ENCODE peak calls at places on chromosomes 4 and X, in eight cellular contexts. O is IMR-90, B is lower leg skin, X is esophagus squamous epithelium, Y is suprapubic skin, P is A549, N is HCT116, E is stomach. G is an unnamed sample.

GRCh38 chr4:98716796-98717195 is 58.4 kb upstream of the TSPAN5 start:
- DNase-seq in O (no peak), B (no peak), X (no peak), Y (no peak), P (no peak), N (no peak), E (no peak), G (no peak)

GRCh38 chrX:138710866-138711331 is 618 bp downstream of the FGF13 start:
- DNase-seq in O (no peak), B (no peak), X (no peak), Y (no peak), P (no peak), N (no peak), E (no peak), G (peak)

GRCh38 chrX:148929686-148930085 is 429.3 kb downstream of the AFF2 start:
- DNase-seq in O (peak), B (no peak), X (no peak), Y (no peak), P (no peak), N (no peak), E (no peak), G (no peak)

GRCh38 chr4:6106156-6106555 is 87.9 kb upstream of the C4orf50 start:
- DNase-seq in O (no peak), B (no peak), X (no peak), Y (no peak), P (no peak), N (no peak), E (peak), G (no peak)

GRCh38 chrX:36908801-36909403 is 99.3 kb upstream of the FAM47C start:
- DNase-seq in O (peak), B (no peak), X (no peak), Y (no peak), P (peak), N (peak), E (no peak), G (no peak)

GRCh38 chr4:138178566-138178965 is 63.6 kb downstream of the SLC7A11 start:
- DNase-seq in O (peak), B (no peak), X (no peak), Y (no peak), P (no peak), N (no peak), E (no peak), G (no peak)

GRCh38 chr4:3368334-3368733 is 73.4 kb upstream of the HGFAC start:
- DNase-seq in O (no peak), B (no peak), X (no peak), Y (no peak), P (no peak), N (no peak), E (no peak), G (no peak)

GRCh38 chr4:76703676-76704075 is 194.3 kb downstream of the SOWAHB start:
- DNase-seq in O (no peak), B (no peak), X (no peak), Y (no peak), P (no peak), N (peak), E (no peak), G (no peak)

GRCh38 chr4:183098080-183098722 is 856 bp upstream of the WWC2 start:
- DNase-seq in O (peak), B (peak), X (no peak), Y (peak), P (peak), N (no peak), E (peak), G (peak)

GRCh38 chr4:76212851-76213414 is 691 bp downstream of the SCARB2 start:
- DNase-seq in O (peak), B (no peak), X (peak), Y (no peak), P (peak), N (no peak), E (no peak), G (no peak)

GRCh38 chrX:102154900-102155805 is 624 bp downstream of the BEX5 start:
- DNase-seq in O (no peak), B (no peak), X (no peak), Y (no peak), P (no peak), N (no peak), E (peak), G (peak)

GRCh38 chr4:142264961-142265360 is 581.1 kb downstream of the INPP4B start:
- DNase-seq in O (peak), B (no peak), X (no peak), Y (no peak), P (no peak), N (no peak), E (no peak), G (no peak)

GRCh38 chr4:184826315-184827266 is 823 bp upstream of the ACSL1 start:
- DNase-seq in O (peak), B (no peak), X (no peak), Y (no peak), P (no peak), N (no peak), E (peak), G (peak)

GRCh38 chr4:86769794-86770193 is 79.4 kb downstream of the SLC10A6 start:
- DNase-seq in O (no peak), B (no peak), X (no peak), Y (no peak), P (no peak), N (no peak), E (no peak), G (no peak)

GRCh38 chr4:88159137-88159725 is 792 bp upstream of the ABCG2 start:
- DNase-seq in O (no peak), B (no peak), X (no peak), Y (no peak), P (peak), N (peak), E (peak), G (no peak)

GRCh38 chrX:34119122-34119521 is 13.0 kb downstream of the FAM47A start:
- DNase-seq in O (no peak), B (no peak), X (no peak), Y (no peak), P (no peak), N (no peak), E (no peak), G (no peak)

GRCh38 chrX:115892056-115892708 is 278.4 kb upstream of the AGTR2 start:
- DNase-seq in O (no peak), B (no peak), X (no peak), Y (no peak), P (no peak), N (peak), E (no peak), G (no peak)

GRCh38 chr4:9894604-9895361 is 113.3 kb downstream of the DRD5 start:
- DNase-seq in O (no peak), B (no peak), X (no peak), Y (no peak), P (no peak), N (no peak), E (no peak), G (no peak)

GRCh38 chr4:1758306-1759121 is 34.6 kb upstream of the FGFR3 start:
- DNase-seq in O (no peak), B (no peak), X (no peak), Y (no peak), P (no peak), N (no peak), E (no peak), G (no peak)

GRCh38 chr4:48836658-48837057 is 5.8 kb downstream of the OCIAD1 start:
- DNase-seq in O (no peak), B (no peak), X (no peak), Y (no peak), P (no peak), N (no peak), E (no peak), G (no peak)

GRCh38 chr4:154332681-154333421 is 158.7 kb downstream of the DCHS2 start:
- DNase-seq in O (peak), B (peak), X (no peak), Y (no peak), P (no peak), N (no peak), E (no peak), G (no peak)

GRCh38 chrX:45035071-45035470 is 162.1 kb downstream of the KDM6A start:
- DNase-seq in O (no peak), B (no peak), X (no peak), Y (no peak), P (no peak), N (no peak), E (no peak), G (no peak)

GRCh38 chr4:160202802-160203201 is 1099.9 kb downstream of the RAPGEF2 start:
- DNase-seq in O (no peak), B (no peak), X (no peak), Y (no peak), P (peak), N (no peak), E (no peak), G (no peak)

GRCh38 chr4:5976431-5976830 is 41.8 kb downstream of the C4orf50 start:
- DNase-seq in O (no peak), B (no peak), X (no peak), Y (peak), P (no peak), N (no peak), E (no peak), G (no peak)

GRCh38 chr4:125838924-125839323 is 524.2 kb downstream of the FAT4 start:
- DNase-seq in O (peak), B (no peak), X (no peak), Y (no peak), P (no peak), N (no peak), E (no peak), G (no peak)

GRCh38 chr4:185108669-185109068 is 34.4 kb upstream of the SLC25A4 start:
- DNase-seq in O (no peak), B (no peak), X (no peak), Y (no peak), P (no peak), N (no peak), E (peak), G (no peak)

GRCh38 chr4:24489870-24490269 is 94.5 kb downstream of the DHX15 start:
- DNase-seq in O (no peak), B (no peak), X (no peak), Y (no peak), P (no peak), N (no peak), E (no peak), G (no peak)

GRCh38 chr4:41602113-41602512 is 64.2 kb downstream of the LIMCH1 start:
- DNase-seq in O (no peak), B (no peak), X (no peak), Y (no peak), P (no peak), N (no peak), E (no peak), G (no peak)

GRCh38 chrX:77431227-77431626 is 16.0 kb upstream of the FGF16 start:
- DNase-seq in O (peak), B (peak), X (no peak), Y (no peak), P (no peak), N (no peak), E (no peak), G (no peak)

GRCh38 chr4:159209249-159209648 is 106.4 kb downstream of the RAPGEF2 start:
- DNase-seq in O (no peak), B (no peak), X (no peak), Y (no peak), P (no peak), N (no peak), E (no peak), G (no peak)

GRCh38 chr4:150849016-150849415 is 166.1 kb downstream of the LRBA start:
- DNase-seq in O (no peak), B (no peak), X (no peak), Y (no peak), P (no peak), N (no peak), E (no peak), G (no peak)

GRCh38 chr4:180059216-180059881 is 2183.9 kb upstream of the TENM3 start:
- DNase-seq in O (no peak), B (no peak), X (no peak), Y (no peak), P (peak), N (no peak), E (no peak), G (no peak)

GRCh38 chr4:159103406-159104131 is 690 bp downstream of the RAPGEF2 start:
- DNase-seq in O (peak), B (peak), X (no peak), Y (peak), P (peak), N (no peak), E (peak), G (peak)

GRCh38 chrX:31130457-31131215 is 58.8 kb upstream of the FTHL17 start:
- DNase-seq in O (no peak), B (peak), X (no peak), Y (no peak), P (no peak), N (no peak), E (no peak), G (no peak)

GRCh38 chr4:1196421-1197183 is 24.2 kb upstream of the SPON2 start:
- DNase-seq in O (no peak), B (no peak), X (no peak), Y (no peak), P (no peak), N (no peak), E (peak), G (peak)

GRCh38 chrX:139972629-139973257 is 7.4 kb upstream of the CXorf66 start:
- DNase-seq in O (no peak), B (no peak), X (no peak), Y (no peak), P (no peak), N (no peak), E (no peak), G (no peak)

GRCh38 chrX:42096262-42096939 is 173.0 kb upstream of the CASK start:
- DNase-seq in O (peak), B (no peak), X (no peak), Y (no peak), P (peak), N (peak), E (peak), G (no peak)

GRCh38 chr4:127965062-127965802 is at the start of the genes ABHD18 and MFSD8:
- DNase-seq in O (peak), B (peak), X (peak), Y (peak), P (peak), N (peak), E (peak), G (peak)
- TF ChIP-seq POLR2A in O (peak), B (no peak), X (peak), Y (peak), P (peak), N (peak), E (peak), G (peak)

GRCh38 chrX:24148118-24148517 is 1.4 kb upstream of the ZFX start:
- DNase-seq in O (peak), B (no peak), X (no peak), Y (no peak), P (no peak), N (no peak), E (no peak), G (no peak)

GRCh38 chrX:24147165-24147564 is 2.4 kb upstream of the ZFX start:
- DNase-seq in O (no peak), B (no peak), X (no peak), Y (no peak), P (no peak), N (no peak), E (no peak), G (no peak)

GRCh38 chrX:24146283-24146865 is 3.2 kb upstream of the ZFX start:
- DNase-seq in O (peak), B (no peak), X (no peak), Y (no peak), P (no peak), N (no peak), E (no peak), G (no peak)

GRCh38 chrX:24144528-24144927 is 5.0 kb upstream of the ZFX start:
- DNase-seq in O (no peak), B (no peak), X (no peak), Y (no peak), P (no peak), N (no peak), E (no peak), G (no peak)

GRCh38 chrX:24145340-24146186 is 4.0 kb upstream of the ZFX start:
- DNase-seq in O (peak), B (no peak), X (no peak), Y (no peak), P (peak), N (no peak), E (no peak), G (no peak)
- H3K4me3 ChIP-seq in O (no peak), B (no peak), X (no peak), Y (no peak), P (peak), N (no peak), E (no peak), G (no peak)

GRCh38 chrX:105822138-105823091 is at the start of gene NRK:
- DNase-seq in O (no peak), B (no peak), X (no peak), Y (peak), P (no peak), N (no peak), E (no peak), G (peak)

GRCh38 chrX:105821471-105822081 is 763 bp upstream of the NRK start:
- DNase-seq in O (peak), B (no peak), X (no peak), Y (no peak), P (no peak), N (no peak), E (no peak), G (no peak)

GRCh38 chrX:105820247-105820646 is 2.1 kb upstream of the NRK start:
- DNase-seq in O (no peak), B (no peak), X (no peak), Y (no peak), P (no peak), N (no peak), E (no peak), G (no peak)

GRCh38 chrX:105829006-105829405 is 6.7 kb downstream of the NRK start:
- DNase-seq in O (peak), B (no peak), X (no peak), Y (no peak), P (no peak), N (no peak), E (no peak), G (no peak)

GRCh38 chrX:105823092-105823454 is 734 bp downstream of the NRK start:
- DNase-seq in O (no peak), B (no peak), X (no peak), Y (no peak), P (no peak), N (no peak), E (no peak), G (no peak)
- TF ChIP-seq POLR2A in O (no peak), B (no peak), X (no peak), Y (no peak), P (no peak), N (no peak), E (no peak), G (no peak)

GRCh38 chrX:133414399-133415275 is 652 bp downstream of the GPC4 start:
- DNase-seq in O (no peak), B (no peak), X (no peak), Y (no peak), P (no peak), N (no peak), E (no peak), G (peak)

GRCh38 chrX:133415276-133416105 is at the start of gene GPC4:
- DNase-seq in O (no peak), B (peak), X (no peak), Y (no peak), P (peak), N (peak), E (peak), G (peak)

GRCh38 chrX:133412665-133413064 is 2.6 kb downstream of the GPC4 start:
- DNase-seq in O (no peak), B (no peak), X (no peak), Y (no peak), P (no peak), N (no peak), E (no peak), G (no peak)

GRCh38 chrX:133412246-133412645 is 3.0 kb downstream of the GPC4 start:
- DNase-seq in O (peak), B (no peak), X (no peak), Y (no peak), P (no peak), N (no peak), E (no peak), G (no peak)

GRCh38 chrX:133413218-133413925 is 1.9 kb downstream of the GPC4 start:
- DNase-seq in O (no peak), B (no peak), X (no peak), Y (no peak), P (no peak), N (no peak), E (no peak), G (no peak)
- H3K4me3 ChIP-seq in O (peak), B (peak), X (peak), Y (peak), P (no peak), N (no peak), E (peak), G (peak)

GRCh38 chr4:100569196-100569595 is 51.4 kb upstream of the EMCN start:
- DNase-seq in O (no peak), B (no peak), X (no peak), Y (no peak), P (no peak), N (no peak), E (no peak), G (no peak)
- TF ChIP-seq POLR2A in O (no peak), B (no peak), X (no peak), Y (no peak), P (no peak), N (no peak), E (no peak), G (no peak)

G was measured in uterus.